ENCODE peak calls at places on chromosomes 7 and 10, in four cellular contexts. One of them, this sample, is unnamed.

GRCh38 chr10:71427246-71427645 is 30.5 kb downstream of the CDH23 start:
- DNase-seq in stimulated activated naive B cell treated with anti-CD40 and anti-IgM and Interleukin-4, amounts not matched to agents 10 μg/mL and 1 μg/mL and 100 μg/mL, for 72 hours: no peak
- DNase-seq in fibroblast of the aortic adventitia: no peak
- DNase-seq in NCI-H1048: no peak
- DNase-seq in this sample: no peak

GRCh38 chr10:132359305-132360040 is 27.5 kb downstream of the LRRC27 start:
- DNase-seq in stimulated activated naive B cell treated with anti-CD40 and anti-IgM and Interleukin-4, amounts not matched to agents 10 μg/mL and 1 μg/mL and 100 μg/mL, for 72 hours: no peak
- DNase-seq in fibroblast of the aortic adventitia: no peak
- DNase-seq in NCI-H1048: no peak
- DNase-seq in this sample: no peak

GRCh38 chr10:27801171-27801785 is 55.7 kb upstream of the MKX start:
- DNase-seq in stimulated activated naive B cell treated with anti-CD40 and anti-IgM and Interleukin-4, amounts not matched to agents 10 μg/mL and 1 μg/mL and 100 μg/mL, for 72 hours: no peak
- DNase-seq in fibroblast of the aortic adventitia: no peak
- DNase-seq in NCI-H1048: no peak
- DNase-seq in this sample: no peak

GRCh38 chr7:131889572-131890150 is 333.2 kb upstream of the PODXL start:
- DNase-seq in stimulated activated naive B cell treated with anti-CD40 and anti-IgM and Interleukin-4, amounts not matched to agents 10 μg/mL and 1 μg/mL and 100 μg/mL, for 72 hours: no peak
- DNase-seq in fibroblast of the aortic adventitia: no peak
- DNase-seq in NCI-H1048: no peak
- DNase-seq in this sample: no peak

GRCh38 chr7:36677769-36678435 is 46.4 kb downstream of the AOAH start:
- DNase-seq in stimulated activated naive B cell treated with anti-CD40 and anti-IgM and Interleukin-4, amounts not matched to agents 10 μg/mL and 1 μg/mL and 100 μg/mL, for 72 hours: no peak
- DNase-seq in fibroblast of the aortic adventitia: no peak
- DNase-seq in NCI-H1048: no peak
- DNase-seq in this sample: no peak

GRCh38 chr10:58818889-58819288 is 306.2 kb downstream of the BICC1 start:
- DNase-seq in stimulated activated naive B cell treated with anti-CD40 and anti-IgM and Interleukin-4, amounts not matched to agents 10 μg/mL and 1 μg/mL and 100 μg/mL, for 72 hours: no peak
- DNase-seq in fibroblast of the aortic adventitia: peak
- DNase-seq in NCI-H1048: peak
- DNase-seq in this sample: no peak

GRCh38 chr10:61835069-61835908 is 66.2 kb upstream of the ARID5B start:
- DNase-seq in stimulated activated naive B cell treated with anti-CD40 and anti-IgM and Interleukin-4, amounts not matched to agents 10 μg/mL and 1 μg/mL and 100 μg/mL, for 72 hours: no peak
- DNase-seq in fibroblast of the aortic adventitia: peak
- DNase-seq in NCI-H1048: peak
- DNase-seq in this sample: peak

GRCh38 chr7:50317697-50318640 is 13.5 kb downstream of the IKZF1 start:
- DNase-seq in stimulated activated naive B cell treated with anti-CD40 and anti-IgM and Interleukin-4, amounts not matched to agents 10 μg/mL and 1 μg/mL and 100 μg/mL, for 72 hours: no peak
- DNase-seq in fibroblast of the aortic adventitia: no peak
- DNase-seq in NCI-H1048: no peak
- DNase-seq in this sample: no peak

GRCh38 chr7:146004805-146005204 is 111.8 kb upstream of the CNTNAP2 start:
- DNase-seq in stimulated activated naive B cell treated with anti-CD40 and anti-IgM and Interleukin-4, amounts not matched to agents 10 μg/mL and 1 μg/mL and 100 μg/mL, for 72 hours: no peak
- DNase-seq in fibroblast of the aortic adventitia: no peak
- DNase-seq in NCI-H1048: no peak
- DNase-seq in this sample: no peak

GRCh38 chr10:131135716-131136115 is 175.8 kb downstream of the TCERG1L start:
- DNase-seq in stimulated activated naive B cell treated with anti-CD40 and anti-IgM and Interleukin-4, amounts not matched to agents 10 μg/mL and 1 μg/mL and 100 μg/mL, for 72 hours: no peak
- DNase-seq in fibroblast of the aortic adventitia: no peak
- DNase-seq in NCI-H1048: no peak
- DNase-seq in this sample: no peak

GRCh38 chr7:101867265-101867664 is 49.8 kb downstream of the CUX1 start:
- DNase-seq in stimulated activated naive B cell treated with anti-CD40 and anti-IgM and Interleukin-4, amounts not matched to agents 10 μg/mL and 1 μg/mL and 100 μg/mL, for 72 hours: no peak
- DNase-seq in fibroblast of the aortic adventitia: no peak
- DNase-seq in NCI-H1048: no peak
- DNase-seq in this sample: no peak

GRCh38 chr7:50679218-50680007 is 103.3 kb downstream of the GRB10 start:
- DNase-seq in stimulated activated naive B cell treated with anti-CD40 and anti-IgM and Interleukin-4, amounts not matched to agents 10 μg/mL and 1 μg/mL and 100 μg/mL, for 72 hours: no peak
- DNase-seq in fibroblast of the aortic adventitia: peak
- DNase-seq in NCI-H1048: no peak
- DNase-seq in this sample: peak

GRCh38 chr7:155667241-155667849 is 22.9 kb downstream of the RBM33 start:
- DNase-seq in stimulated activated naive B cell treated with anti-CD40 and anti-IgM and Interleukin-4, amounts not matched to agents 10 μg/mL and 1 μg/mL and 100 μg/mL, for 72 hours: no peak
- DNase-seq in fibroblast of the aortic adventitia: no peak
- DNase-seq in NCI-H1048: no peak
- DNase-seq in this sample: no peak

GRCh38 chr10:53013201-53013808 is 240.7 kb upstream of the MBL2 start:
- DNase-seq in stimulated activated naive B cell treated with anti-CD40 and anti-IgM and Interleukin-4, amounts not matched to agents 10 μg/mL and 1 μg/mL and 100 μg/mL, for 72 hours: no peak
- DNase-seq in fibroblast of the aortic adventitia: no peak
- DNase-seq in NCI-H1048: no peak
- DNase-seq in this sample: no peak

GRCh38 chr7:48089415-48089975 is 430 bp downstream of the UPP1 start:
- DNase-seq in stimulated activated naive B cell treated with anti-CD40 and anti-IgM and Interleukin-4, amounts not matched to agents 10 μg/mL and 1 μg/mL and 100 μg/mL, for 72 hours: no peak
- DNase-seq in fibroblast of the aortic adventitia: no peak
- DNase-seq in NCI-H1048: no peak
- DNase-seq in this sample: no peak

GRCh38 chr10:25349520-25349919 is 174.7 kb downstream of the GPR158 start:
- DNase-seq in stimulated activated naive B cell treated with anti-CD40 and anti-IgM and Interleukin-4, amounts not matched to agents 10 μg/mL and 1 μg/mL and 100 μg/mL, for 72 hours: no peak
- DNase-seq in fibroblast of the aortic adventitia: no peak
- DNase-seq in NCI-H1048: no peak
- DNase-seq in this sample: no peak

GRCh38 chr7:8109196-8110022 is 140.8 kb downstream of the GLCCI1 start:
- DNase-seq in stimulated activated naive B cell treated with anti-CD40 and anti-IgM and Interleukin-4, amounts not matched to agents 10 μg/mL and 1 μg/mL and 100 μg/mL, for 72 hours: no peak
- DNase-seq in fibroblast of the aortic adventitia: peak
- DNase-seq in NCI-H1048: no peak
- DNase-seq in this sample: no peak

GRCh38 chr7:123538189-123538714 is 3.9 kb upstream of the IQUB start:
- DNase-seq in stimulated activated naive B cell treated with anti-CD40 and anti-IgM and Interleukin-4, amounts not matched to agents 10 μg/mL and 1 μg/mL and 100 μg/mL, for 72 hours: no peak
- DNase-seq in fibroblast of the aortic adventitia: peak
- DNase-seq in NCI-H1048: no peak
- DNase-seq in this sample: peak

GRCh38 chr10:32095116-32095733 is 39.0 kb upstream of the KIF5B start:
- DNase-seq in stimulated activated naive B cell treated with anti-CD40 and anti-IgM and Interleukin-4, amounts not matched to agents 10 μg/mL and 1 μg/mL and 100 μg/mL, for 72 hours: no peak
- DNase-seq in fibroblast of the aortic adventitia: peak
- DNase-seq in NCI-H1048: no peak
- DNase-seq in this sample: no peak

GRCh38 chr10:48976208-48976607 is 36.6 kb upstream of the LRRC18 start:
- DNase-seq in stimulated activated naive B cell treated with anti-CD40 and anti-IgM and Interleukin-4, amounts not matched to agents 10 μg/mL and 1 μg/mL and 100 μg/mL, for 72 hours: no peak
- DNase-seq in fibroblast of the aortic adventitia: peak
- DNase-seq in NCI-H1048: no peak
- DNase-seq in this sample: no peak

GRCh38 chr7:73397521-73397934 is 36.0 kb upstream of the FZD9 start:
- DNase-seq in stimulated activated naive B cell treated with anti-CD40 and anti-IgM and Interleukin-4, amounts not matched to agents 10 μg/mL and 1 μg/mL and 100 μg/mL, for 72 hours: no peak
- DNase-seq in fibroblast of the aortic adventitia: no peak
- DNase-seq in NCI-H1048: no peak
- DNase-seq in this sample: no peak

GRCh38 chr10:26931223-26931622 is 70.5 kb upstream of the ABI1 start:
- DNase-seq in stimulated activated naive B cell treated with anti-CD40 and anti-IgM and Interleukin-4, amounts not matched to agents 10 μg/mL and 1 μg/mL and 100 μg/mL, for 72 hours: no peak
- DNase-seq in fibroblast of the aortic adventitia: no peak
- DNase-seq in NCI-H1048: no peak
- DNase-seq in this sample: peak

GRCh38 chr7:30904566-30904965 is 7.1 kb upstream of the AQP1 start:
- DNase-seq in stimulated activated naive B cell treated with anti-CD40 and anti-IgM and Interleukin-4, amounts not matched to agents 10 μg/mL and 1 μg/mL and 100 μg/mL, for 72 hours: no peak
- DNase-seq in fibroblast of the aortic adventitia: no peak
- DNase-seq in NCI-H1048: no peak
- DNase-seq in this sample: no peak

GRCh38 chr7:25786958-25787730 is 364.9 kb upstream of the NFE2L3 start:
- DNase-seq in stimulated activated naive B cell treated with anti-CD40 and anti-IgM and Interleukin-4, amounts not matched to agents 10 μg/mL and 1 μg/mL and 100 μg/mL, for 72 hours: no peak
- DNase-seq in fibroblast of the aortic adventitia: no peak
- DNase-seq in NCI-H1048: no peak
- DNase-seq in this sample: no peak

GRCh38 chr10:62054825-62055224 is 153.3 kb downstream of the ARID5B start:
- DNase-seq in stimulated activated naive B cell treated with anti-CD40 and anti-IgM and Interleukin-4, amounts not matched to agents 10 μg/mL and 1 μg/mL and 100 μg/mL, for 72 hours: no peak
- DNase-seq in fibroblast of the aortic adventitia: no peak
- DNase-seq in NCI-H1048: no peak
- DNase-seq in this sample: no peak

GRCh38 chr7:50142421-50143113 is 49.5 kb upstream of the ZPBP start:
- DNase-seq in stimulated activated naive B cell treated with anti-CD40 and anti-IgM and Interleukin-4, amounts not matched to agents 10 μg/mL and 1 μg/mL and 100 μg/mL, for 72 hours: no peak
- DNase-seq in fibroblast of the aortic adventitia: peak
- DNase-seq in NCI-H1048: no peak
- DNase-seq in this sample: peak

GRCh38 chr10:110358278-110358677 is 53.6 kb upstream of the SMNDC1 start:
- DNase-seq in stimulated activated naive B cell treated with anti-CD40 and anti-IgM and Interleukin-4, amounts not matched to agents 10 μg/mL and 1 μg/mL and 100 μg/mL, for 72 hours: no peak
- DNase-seq in fibroblast of the aortic adventitia: no peak
- DNase-seq in NCI-H1048: no peak
- DNase-seq in this sample: no peak

GRCh38 chr10:6141296-6142151 is 52.7 kb downstream of the RBM17 start:
- DNase-seq in stimulated activated naive B cell treated with anti-CD40 and anti-IgM and Interleukin-4, amounts not matched to agents 10 μg/mL and 1 μg/mL and 100 μg/mL, for 72 hours: no peak
- DNase-seq in fibroblast of the aortic adventitia: peak
- DNase-seq in NCI-H1048: no peak
- DNase-seq in this sample: no peak

This sample was measured in NCI-H2227 treated with DMSO at 0.1 percent for 48 hours.